ENCODE peak calls at places on chromosome 4, in four cellular contexts. F is K562, I is H1, P is GM12878. H is an unnamed sample.

GRCh38 chr4:87007345-87008181 is 72.8 kb downstream of the AFF1 start:
- DNase-seq in P (no peak), I (no peak), F (peak; percentile 68), H (no peak)

GRCh38 chr4:2860391-2861348 is 17.0 kb downstream of the ADD1 start:
- DNase-seq in P (no peak), I (no peak), F (peak; percentile 17), H (peak; percentile 95)

GRCh38 chr4:112523764-112524505 is 8.0 kb upstream of the NEUROG2 start:
- DNase-seq in P (no peak), F (peak; percentile 80), I (peak; percentile 84), H (peak; percentile 66)

GRCh38 chr4:122152699-122153328 is 683 bp downstream of the BLTP1 start:
- DNase-seq in P (no peak), F (peak; percentile 26), I (no peak), H (peak; percentile 9)

GRCh38 chr4:186104114-186104894 is at the start of gene FAM149A:
- DNase-seq in I (no peak), P (no peak), F (no peak), H (no peak)

GRCh38 chr4:147160908-147161513 is 215.3 kb upstream of the TTC29 start:
- DNase-seq in I (no peak), F (peak; percentile 53), P (no peak), H (peak; percentile 24)

GRCh38 chr4:3677671-3678070 is 88.5 kb upstream of the ADRA2C start:
- DNase-seq in F (no peak), I (no peak), P (no peak), H (no peak)

GRCh38 chr4:3683077-3683743 is 83.0 kb upstream of the ADRA2C start:
- DNase-seq in I (no peak), P (no peak), F (no peak), H (no peak)

GRCh38 chr4:38663021-38663800 is 788 bp upstream of the KLF3 start:
- DNase-seq in F (no peak), P (no peak), I (no peak), H (no peak)

GRCh38 chr4:155434904-155435303 is 58.1 kb upstream of the MAP9 start:
- DNase-seq in I (no peak), F (no peak), P (no peak), H (no peak)

GRCh38 chr4:72468904-72469502 is 100.0 kb downstream of the ADAMTS3 start:
- DNase-seq in I (no peak), P (no peak), F (peak; percentile 10), H (peak; percentile 17)

GRCh38 chr4:184413227-184414064 is 60.9 kb downstream of the IRF2 start:
- DNase-seq in P (no peak), I (no peak), F (peak; percentile 37), H (no peak)

GRCh38 chr4:128220286-128221235 is 67.1 kb downstream of the PGRMC2 start:
- DNase-seq in I (no peak), F (peak; percentile 15), P (no peak), H (peak; percentile 11)

GRCh38 chr4:187017156-187017555 is 293.5 kb upstream of the FAT1 start:
- DNase-seq in F (no peak), P (no peak), I (no peak), H (no peak)

GRCh38 chr4:184755278-184755677 is 21.4 kb upstream of the CENPU start:
- DNase-seq in P (no peak), I (no peak), F (no peak), H (no peak)

GRCh38 chr4:121938282-121939092 is 13.4 kb downstream of the TRPC3 start:
- DNase-seq in P (no peak), I (no peak), F (no peak), H (peak; percentile 12)

GRCh38 chr4:155592568-155593343 is 73.9 kb upstream of the GUCY1A1 start:
- DNase-seq in I (no peak), F (no peak), P (no peak), H (no peak)

GRCh38 chr4:123397276-123398150 is 918 bp downstream of the SPRY1 start:
- DNase-seq in I (no peak), P (no peak), F (no peak), H (peak; percentile 75)

GRCh38 chr4:87669373-87669772 is 19.3 kb downstream of the DMP1 start:
- DNase-seq in F (no peak), P (no peak), I (no peak), H (no peak)

GRCh38 chr4:71468086-71468485 is 129.3 kb downstream of the SLC4A4 start:
- DNase-seq in P (no peak), I (no peak), F (no peak), H (no peak)

GRCh38 chr4:75686346-75686745 is 13.1 kb upstream of the G3BP2 start:
- DNase-seq in I (no peak), P (no peak), F (no peak), H (no peak)

GRCh38 chr4:91471280-91471679 is 832.5 kb upstream of the GRID2 start:
- DNase-seq in I (no peak), F (no peak), P (no peak), H (no peak)

GRCh38 chr4:52144303-52144849 is 93.3 kb downstream of the SPATA18 start:
- DNase-seq in I (no peak), P (no peak), F (no peak), H (peak; percentile 16)

GRCh38 chr4:104743141-104743748 is 248.6 kb upstream of the CXXC4 start:
- DNase-seq in F (no peak), I (no peak), P (peak; percentile 89), H (no peak)

GRCh38 chr4:16227462-16227868 is 1.2 kb upstream of the TAPT1 start:
- DNase-seq in I (no peak), P (no peak), F (no peak), H (peak; percentile 32)

GRCh38 chr4:113683143-113683542 is 78.4 kb downstream of the CAMK2D start:
- DNase-seq in I (no peak), P (peak; percentile 88), F (no peak), H (no peak)

GRCh38 chr4:36322921-36323354 is 41.5 kb downstream of the DTHD1 start:
- DNase-seq in P (peak; percentile 64), F (no peak), I (no peak), H (no peak)

GRCh38 chr4:88965053-88965452 is 91.9 kb downstream of the FAM13A start:
- DNase-seq in I (no peak), P (no peak), F (no peak), H (no peak)

GRCh38 chr4:101200561-101200960 is 146.8 kb downstream of the PPP3CA start:
- DNase-seq in I (no peak), P (no peak), F (no peak), H (peak; percentile 48)

GRCh38 chr4:40316333-40316781 is 18.8 kb upstream of the CHRNA9 start:
- DNase-seq in I (no peak), F (no peak), P (peak; percentile 74), H (no peak)

GRCh38 chr4:85475631-85476233 is 782 bp downstream of the ARHGAP24 start:
- DNase-seq in F (no peak), P (no peak), I (no peak), H (no peak)

GRCh38 chr4:174522183-174523002 is at the start of gene HPGD:
- DNase-seq in I (peak; percentile 15), F (peak; percentile 42), P (no peak), H (no peak)

GRCh38 chr4:137794779-137795178 is 262.5 kb upstream of the PCDH18 start:
- DNase-seq in F (no peak), P (no peak), I (no peak), H (no peak)

GRCh38 chr4:56049428-56050212 is 100.9 kb downstream of the CEP135 start:
- DNase-seq in F (no peak), P (no peak), I (peak; percentile 21), H (no peak)

GRCh38 chr4:20639346-20639745 is 60.9 kb upstream of the PACRGL start:
- DNase-seq in P (no peak), I (no peak), F (no peak), H (no peak)

GRCh38 chr4:164731827-164732474 is 22.0 kb upstream of the SMIM31 start:
- DNase-seq in P (peak; percentile 3), I (peak; percentile 17), F (peak; percentile 62), H (peak; percentile 20)

GRCh38 chr4:3832536-3833220 is 66.5 kb downstream of the ADRA2C start:
- DNase-seq in I (no peak), F (no peak), P (no peak), H (no peak)

GRCh38 chr4:109873791-109874514 is 26.0 kb downstream of the LRIT3 start:
- DNase-seq in I (no peak), P (no peak), F (no peak), H (no peak)

DNA sequence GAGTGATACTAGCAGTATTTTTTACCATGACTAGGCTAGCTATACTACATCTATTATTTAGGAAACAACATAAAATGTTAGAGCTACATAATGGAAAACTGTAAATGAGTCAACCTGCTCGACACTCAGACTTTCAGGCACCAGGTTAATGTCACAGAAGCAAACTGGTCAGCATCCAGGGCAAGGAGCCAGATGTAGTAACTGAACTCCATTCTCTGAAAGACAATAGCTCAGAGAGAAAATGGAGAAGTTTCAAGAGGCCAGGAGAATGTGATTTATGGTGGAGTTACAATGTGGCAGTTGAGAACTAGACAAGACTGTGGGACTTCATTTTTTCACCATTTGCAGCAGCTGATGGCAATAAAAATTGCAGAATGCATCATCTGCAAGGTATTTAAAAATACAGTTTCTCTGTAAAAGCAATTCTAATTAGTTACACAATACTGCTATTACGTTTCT is 342.7 kb upstream of the PABPC4L start:
- DNase-seq in F (no peak), P (no peak), I (no peak), H (no peak)
- TF ChIP-seq JUND in F (no peak), P (no peak), I (no peak), H (no peak)

DNA sequence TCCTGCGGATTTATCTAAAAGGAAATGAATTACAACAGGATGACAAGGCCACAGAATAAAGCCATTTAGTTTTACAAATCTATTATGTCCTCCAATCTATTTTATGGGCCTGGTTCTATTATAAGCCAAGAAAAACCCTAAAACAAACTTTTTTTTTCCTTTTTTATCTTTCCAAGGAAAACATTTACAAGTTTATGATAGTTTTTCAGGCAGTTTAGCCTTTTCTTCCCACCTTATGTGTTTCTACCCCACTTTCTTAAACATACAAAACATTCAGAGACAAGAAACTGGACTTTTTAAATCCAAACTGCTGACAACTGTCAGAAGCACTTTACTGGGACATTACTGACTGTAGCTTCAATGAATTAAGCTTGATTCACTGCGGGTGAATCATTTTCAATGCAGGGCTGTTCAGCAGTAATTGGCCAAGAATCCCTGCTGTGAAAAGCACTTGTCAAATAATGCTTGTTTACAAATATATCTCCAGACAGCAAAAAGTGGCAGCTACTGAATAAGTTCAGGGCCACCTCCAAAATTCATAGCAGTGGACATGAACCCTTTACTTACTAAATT is 4.3 kb downstream of the EPHA5 start:
- DNase-seq in I (no peak), P (no peak), F (no peak), H (no peak)
- TF ChIP-seq KDM1A in I (no peak), P (no peak), F (no peak), H (no peak)

DNA sequence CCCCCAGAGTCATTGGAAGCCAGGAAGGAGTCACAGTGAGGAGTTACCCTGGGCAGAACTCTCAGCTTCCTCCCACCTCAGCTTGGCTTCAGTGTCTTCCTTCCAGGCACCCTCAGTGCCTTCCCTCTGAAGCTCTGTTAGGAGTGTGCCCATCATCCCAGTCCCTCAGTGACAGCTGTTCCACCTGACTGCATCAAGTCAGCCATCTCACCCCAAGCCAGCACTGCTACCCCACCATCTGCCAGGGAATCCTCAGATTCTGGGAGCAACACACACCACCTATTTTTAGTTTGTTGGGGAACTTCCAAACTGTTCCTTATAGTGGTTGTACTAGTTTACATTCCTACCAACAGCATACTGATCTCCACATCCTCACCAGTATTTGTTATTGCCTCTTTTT is 182.9 kb downstream of the RELL1 start:
- DNase-seq in F (no peak), P (no peak), I (no peak), H (no peak)
- TF ChIP-seq JUND in F (no peak), P (no peak), I (no peak), H (no peak)

GRCh38 chr4:8846864-8847263 is 24.8 kb downstream of the HMX1 start:
- DNase-seq in I (no peak), P (no peak), F (no peak), H (no peak)
- TF ChIP-seq KDM1A in I (no peak), P (no peak), F (no peak), H (no peak)

GRCh38 chr4:140085062-140085622 is 68.8 kb downstream of the MAML3 start:
- DNase-seq in P (no peak), F (no peak), I (no peak), H (no peak)
- TF ChIP-seq JUND in P (no peak), F (no peak), I (no peak), H (no peak)

H was measured in HepG2.